ENCODE peak calls at places on chromosomes 4 and X, in seven cellular contexts. N is SW 1271, Q is iris pigment epithelial cell, F is germinal center, Z is left cardiac atrium, I is GM12892, K is fibroblast of lung. H is an unnamed sample.

GRCh38 chrX:84156831-84157230 is 31.2 kb downstream of the RPS6KA6 start:
- DNase-seq in N (no peak), Q (no peak), F (no peak), Z (no peak), I (no peak), K (no peak), H (no peak)

GRCh38 chr4:187128226-187128625 is 404.6 kb upstream of the FAT1 start:
- DNase-seq in N (no peak), Q (peak; percentile 12), F (no peak), Z (no peak), I (no peak), K (no peak), H (no peak)

GRCh38 chrX:131827935-131828334 is 195.2 kb upstream of the STK26 start:
- DNase-seq in N (peak; percentile 0), Q (no peak), F (no peak), Z (no peak), I (no peak), K (no peak), H (no peak)

GRCh38 chr4:113952452-113953029 is 26.9 kb downstream of the ARSJ start:
- DNase-seq in N (peak; percentile 46), Q (peak; percentile 61), F (peak; percentile 15), Z (no peak), I (no peak), K (peak; percentile 69), H (no peak)

GRCh38 chr4:47827339-47828047 is 10.4 kb downstream of the CORIN start:
- DNase-seq in N (no peak), Q (no peak), F (no peak), Z (no peak), I (no peak), K (no peak), H (no peak)

GRCh38 chr4:26780524-26780923 is 80.1 kb upstream of the STIM2 start:
- DNase-seq in N (no peak), Q (peak; percentile 61), F (no peak), Z (no peak), I (no peak), K (peak; percentile 6), H (no peak)

GRCh38 chr4:143431526-143432257 is 81.8 kb upstream of the SMARCA5 start:
- DNase-seq in N (no peak), Q (no peak), F (no peak), Z (no peak), I (no peak), K (no peak), H (no peak)

GRCh38 chr4:40856836-40857362 is 107.1 kb downstream of the NSUN7 start:
- DNase-seq in N (no peak), Q (peak; percentile 64), F (peak; percentile 86), Z (peak; percentile 83), I (peak; percentile 77), K (peak; percentile 66), H (no peak)

GRCh38 chr4:73438048-73438447 is 2.0 kb downstream of the AFP start:
- DNase-seq in N (no peak), Q (no peak), F (no peak), Z (no peak), I (no peak), K (no peak), H (no peak)

GRCh38 chr4:132502096-132502552 is 647.0 kb upstream of the PCDH10 start:
- DNase-seq in N (no peak), Q (no peak), F (no peak), Z (no peak), I (no peak), K (no peak), H (no peak)

GRCh38 chr4:53990641-53991040 is 73.8 kb downstream of the CHIC2 start:
- DNase-seq in N (no peak), Q (no peak), F (no peak), Z (no peak), I (no peak), K (no peak), H (no peak)

GRCh38 chr4:140996757-140997156 is 136.5 kb downstream of the RNF150 start:
- DNase-seq in N (no peak), Q (peak; percentile 83), F (no peak), Z (no peak), I (no peak), K (peak; percentile 44), H (no peak)

GRCh38 chr4:73709461-73710033 is 30.8 kb upstream of the CXCL8 start:
- DNase-seq in N (no peak), Q (no peak), F (no peak), Z (no peak), I (no peak), K (no peak), H (no peak)

GRCh38 chr4:148515248-148515647 is 73.0 kb upstream of the NR3C2 start:
- DNase-seq in N (peak; percentile 75), Q (peak; percentile 63), F (no peak), Z (no peak), I (no peak), K (peak; percentile 41), H (no peak)

GRCh38 chr4:72951147-72951546 is 118.4 kb downstream of the COX18 start:
- DNase-seq in N (no peak), Q (peak; percentile 24), F (no peak), Z (no peak), I (no peak), K (no peak), H (no peak)

GRCh38 chr4:47855350-47855749 is 17.5 kb upstream of the CORIN start:
- DNase-seq in N (no peak), Q (peak; percentile 87), F (no peak), Z (no peak), I (no peak), K (peak; percentile 48), H (peak; percentile 69)

GRCh38 chrX:128728943-128729342 is 676.7 kb upstream of the ACTRT1 start:
- DNase-seq in N (no peak), Q (no peak), F (no peak), Z (no peak), I (no peak), K (no peak), H (no peak)

GRCh38 chrX:69614896-69615295 is 1.0 kb upstream of the EDA start:
- DNase-seq in N (no peak), Q (no peak), F (no peak), Z (no peak), I (no peak), K (no peak), H (no peak)

GRCh38 chr4:2416564-2417195 is 1.8 kb downstream of the ZFYVE28 start:
- DNase-seq in N (no peak), Q (peak; percentile 14), F (no peak), Z (peak; percentile 42), I (no peak), K (no peak), H (no peak)